ENCODE peak calls at places on chromosomes 11 and 22, in nine cellular contexts. P, U, A, O, E, W, H, I and S are unnamed samples.

GRCh38 chr11:107545101-107545514 is 20.4 kb downstream of the ALKBH8 start:
- DNase-seq in P (no peak), U (peak), A (no peak), O (no peak), E (peak), W (no peak), H (no peak), I (no peak), S (no peak)

GRCh38 chr11:290621-291231 is 1.8 kb downstream of the PGGHG start:
- DNase-seq in P (peak), U (no peak), A (peak), O (no peak), E (no peak), W (peak), H (no peak), I (no peak), S (no peak)

GRCh38 chr11:76640540-76640939 is 30.0 kb downstream of the LRRC32 start:
- DNase-seq in P (peak), U (no peak), A (no peak), O (no peak), E (no peak), W (no peak), H (no peak), I (no peak), S (no peak)

GRCh38 chr11:113519989-113520613 is 44.9 kb upstream of the DRD2 start:
- DNase-seq in P (peak), U (no peak), A (no peak), O (no peak), E (no peak), W (no peak), H (no peak), I (no peak), S (no peak)

GRCh38 chr11:39247570-39248137 is 2211.8 kb downstream of the LRRC4C start:
- DNase-seq in P (no peak), U (no peak), A (no peak), O (no peak), E (no peak), W (no peak), H (no peak), I (no peak), S (no peak)

GRCh38 chr22:22210375-22210774 is 34.2 kb upstream of the VPREB1 start:
- DNase-seq in P (no peak), U (peak), A (peak), O (no peak), E (peak), W (no peak), H (no peak), I (no peak), S (no peak)

GRCh38 chr11:41377709-41378394 is 81.6 kb downstream of the LRRC4C start:
- DNase-seq in P (no peak), U (no peak), A (no peak), O (no peak), E (no peak), W (no peak), H (no peak), I (no peak), S (no peak)

GRCh38 chr22:36056980-36057379 is 28.4 kb upstream of the RBFOX2 start:
- DNase-seq in P (no peak), U (no peak), A (no peak), O (no peak), E (peak), W (no peak), H (no peak), I (no peak), S (no peak)

GRCh38 chr11:79440451-79441158 is at the start of gene TENM4:
- DNase-seq in P (peak), U (no peak), A (peak), O (peak), E (peak), W (peak), H (peak), I (peak), S (peak)

GRCh38 chr22:21449531-21450319 is 17.5 kb upstream of the TMEM191C start:
- DNase-seq in P (peak), U (no peak), A (peak), O (peak), E (peak), W (no peak), H (peak), I (peak), S (peak)

GRCh38 chr11:112016765-112017356 is 8.3 kb upstream of the DLAT start:
- DNase-seq in P (no peak), U (no peak), A (no peak), O (no peak), E (peak), W (no peak), H (no peak), I (no peak), S (no peak)

GRCh38 chr22:46293591-46294260 is 2.9 kb upstream of the GTSE1 start:
- DNase-seq in P (no peak), U (no peak), A (no peak), O (no peak), E (peak), W (peak), H (peak), I (no peak), S (no peak)

GRCh38 chr22:22161924-22162851 is 82.4 kb upstream of the VPREB1 start:
- DNase-seq in P (no peak), U (no peak), A (no peak), O (no peak), E (no peak), W (peak), H (no peak), I (no peak), S (no peak)

GRCh38 chr22:43931771-43932170 is 8.2 kb downstream of the PNPLA3 start:
- DNase-seq in P (no peak), U (no peak), A (no peak), O (no peak), E (no peak), W (no peak), H (no peak), I (no peak), S (no peak)

GRCh38 chr11:36432747-36433146 is 77.3 kb downstream of the TRAF6 start:
- DNase-seq in P (no peak), U (no peak), A (no peak), O (no peak), E (no peak), W (no peak), H (no peak), I (no peak), S (no peak)

GRCh38 chr11:55607545-55607944 is at the start of gene OR4C11:
- DNase-seq in P (no peak), U (no peak), A (no peak), O (no peak), E (no peak), W (no peak), H (no peak), I (no peak), S (no peak)

GRCh38 chr22:17232406-17232805 is 13.2 kb upstream of the ADA2 start:
- DNase-seq in P (no peak), U (no peak), A (peak), O (no peak), E (no peak), W (no peak), H (no peak), I (no peak), S (no peak)

GRCh38 chr11:122104381-122104780 is 11.6 kb downstream of the BLID start:
- DNase-seq in P (no peak), U (no peak), A (no peak), O (no peak), E (no peak), W (no peak), H (no peak), I (no peak), S (no peak)

GRCh38 chr11:42232655-42233054 is 773.2 kb upstream of the LRRC4C start:
- DNase-seq in P (no peak), U (no peak), A (no peak), O (no peak), E (no peak), W (no peak), H (no peak), I (no peak), S (no peak)

GRCh38 chr11:103051986-103052385 is 40.0 kb downstream of the DCUN1D5 start:
- DNase-seq in P (no peak), U (no peak), A (no peak), O (no peak), E (peak), W (no peak), H (no peak), I (no peak), S (no peak)

GRCh38 chr11:12689029-12689755 is 15.0 kb downstream of the TEAD1 start:
- DNase-seq in P (no peak), U (no peak), A (no peak), O (no peak), E (no peak), W (no peak), H (no peak), I (no peak), S (no peak)

GRCh38 chr11:116641561-116642045 is 131.2 kb downstream of the BUD13 start:
- DNase-seq in P (peak), U (peak), A (peak), O (peak), E (no peak), W (peak), H (peak), I (peak), S (no peak)

GRCh38 chr22:37383342-37383741 is 43.9 kb downstream of the ELFN2 start:
- DNase-seq in P (no peak), U (no peak), A (no peak), O (no peak), E (peak), W (no peak), H (no peak), I (no peak), S (no peak)

GRCh38 chr11:19055016-19055415 is 5.5 kb downstream of the MRGPRX2 start:
- DNase-seq in P (no peak), U (no peak), A (no peak), O (no peak), E (no peak), W (no peak), H (no peak), I (no peak), S (no peak)

GRCh38 chr11:5071815-5072214 is 2.4 kb downstream of the OR52E1 start:
- DNase-seq in P (no peak), U (no peak), A (no peak), O (no peak), E (no peak), W (no peak), H (no peak), I (no peak), S (no peak)

GRCh38 chr11:134047586-134047999 is 21.3 kb upstream of the JAM3 start:
- DNase-seq in P (peak), U (no peak), A (no peak), O (no peak), E (peak), W (peak), H (peak), I (no peak), S (no peak)

GRCh38 chr22:23536821-23537345 is 43.2 kb downstream of the IGLL1 start:
- DNase-seq in P (peak), U (no peak), A (no peak), O (no peak), E (no peak), W (no peak), H (no peak), I (no peak), S (no peak)

GRCh38 chr11:64230985-64231365 is 627 bp downstream of the DNAJC4 start:
- DNase-seq in P (no peak), U (no peak), A (no peak), O (no peak), E (no peak), W (no peak), H (no peak), I (no peak), S (no peak)

GRCh38 chr11:18802381-18803257 is 11.0 kb upstream of the PTPN5 start:
- DNase-seq in P (no peak), U (peak), A (no peak), O (peak), E (peak), W (peak), H (peak), I (peak), S (no peak)

GRCh38 chr11:69121021-69121420 is 34.7 kb upstream of the SMIM38 start:
- DNase-seq in P (no peak), U (no peak), A (peak), O (no peak), E (no peak), W (no peak), H (no peak), I (no peak), S (no peak)

GRCh38 chr11:68751331-68751856 is at the start of gene TESMIN:
- DNase-seq in P (peak), U (peak), A (peak), O (peak), E (peak), W (peak), H (peak), I (peak), S (peak)

GRCh38 chr11:77561257-77561656 is 28.5 kb upstream of the AQP11 start:
- DNase-seq in P (no peak), U (no peak), A (no peak), O (no peak), E (no peak), W (no peak), H (no peak), I (no peak), S (no peak)

GRCh38 chr22:26561756-26562417 is 28.0 kb downstream of the TPST2 start:
- DNase-seq in P (no peak), U (no peak), A (no peak), O (peak), E (no peak), W (no peak), H (peak), I (no peak), S (no peak)

GRCh38 chr11:10484461-10485180 is 29.6 kb downstream of the AMPD3 start:
- DNase-seq in P (peak), U (no peak), A (no peak), O (no peak), E (no peak), W (no peak), H (no peak), I (no peak), S (peak)

GRCh38 chr11:62223095-62223494 is 14.6 kb downstream of the SCGB2A1 start:
- DNase-seq in P (no peak), U (no peak), A (no peak), O (no peak), E (no peak), W (no peak), H (no peak), I (no peak), S (no peak)

GRCh38 chr11:38169286-38169685 is 1571.2 kb upstream of the RAG2 start:
- DNase-seq in P (no peak), U (no peak), A (no peak), O (no peak), E (peak), W (no peak), H (no peak), I (no peak), S (no peak)

GRCh38 chr11:128603752-128604472 is 16.6 kb upstream of the ETS1 start:
- DNase-seq in P (no peak), U (no peak), A (no peak), O (no peak), E (no peak), W (no peak), H (no peak), I (no peak), S (no peak)
- TF ChIP-seq CTCF in P (no peak), U (no peak), A (peak), O (no peak), E (peak), W (no peak), H (peak), I (no peak), S (no peak)

GRCh38 chr11:130171534-130171933 is 12.0 kb downstream of the ST14 start:
- DNase-seq in P (no peak), U (no peak), A (no peak), O (no peak), E (no peak), W (no peak), H (no peak), I (no peak), S (no peak)
- TF ChIP-seq CTCF in P (no peak), U (no peak), A (no peak), O (no peak), E (no peak), W (no peak), H (no peak), I (no peak), S (no peak)

GRCh38 chr11:15159085-15159484 is 44.4 kb downstream of the INSC start:
- DNase-seq in P (no peak), U (peak), A (no peak), O (no peak), E (peak), W (no peak), H (no peak), I (no peak), S (no peak)
- TF ChIP-seq CTCF in P (no peak), U (peak), A (peak), O (no peak), E (peak), W (peak), H (peak), I (peak), S (peak)

GRCh38 chr11:119990306-119991021 is 147.4 kb downstream of the TRIM29 start:
- DNase-seq in P (no peak), U (no peak), A (no peak), O (peak), E (no peak), W (no peak), H (peak), I (no peak), S (no peak)

GRCh38 chr11:119993732-119994131 is 144.2 kb downstream of the TRIM29 start:
- DNase-seq in P (peak), U (no peak), A (no peak), O (peak), E (no peak), W (peak), H (no peak), I (no peak), S (no peak)

GRCh38 chr11:119991022-119991404 is 146.9 kb downstream of the TRIM29 start:
- DNase-seq in P (no peak), U (no peak), A (no peak), O (no peak), E (no peak), W (no peak), H (no peak), I (no peak), S (no peak)

GRCh38 chr11:119992171-119993051 is 145.5 kb downstream of the TRIM29 start:
- DNase-seq in P (no peak), U (no peak), A (peak), O (no peak), E (no peak), W (no peak), H (no peak), I (no peak), S (no peak)

GRCh38 chr11:119991669-119992068 is 146.2 kb downstream of the TRIM29 start:
- DNase-seq in P (no peak), U (no peak), A (peak), O (no peak), E (no peak), W (no peak), H (no peak), I (no peak), S (no peak)
- TF ChIP-seq CTCF in P (no peak), U (no peak), A (no peak), O (no peak), E (no peak), W (no peak), H (no peak), I (no peak), S (no peak)

GRCh38 chr11:101008961-101009684 is 120.5 kb downstream of the PGR start:
- DNase-seq in P (no peak), U (no peak), A (no peak), O (no peak), E (no peak), W (no peak), H (no peak), I (no peak), S (no peak)

GRCh38 chr11:100999756-101000155 is 129.9 kb downstream of the PGR start:
- DNase-seq in P (no peak), U (no peak), A (no peak), O (no peak), E (no peak), W (no peak), H (no peak), I (no peak), S (no peak)

DNA sequence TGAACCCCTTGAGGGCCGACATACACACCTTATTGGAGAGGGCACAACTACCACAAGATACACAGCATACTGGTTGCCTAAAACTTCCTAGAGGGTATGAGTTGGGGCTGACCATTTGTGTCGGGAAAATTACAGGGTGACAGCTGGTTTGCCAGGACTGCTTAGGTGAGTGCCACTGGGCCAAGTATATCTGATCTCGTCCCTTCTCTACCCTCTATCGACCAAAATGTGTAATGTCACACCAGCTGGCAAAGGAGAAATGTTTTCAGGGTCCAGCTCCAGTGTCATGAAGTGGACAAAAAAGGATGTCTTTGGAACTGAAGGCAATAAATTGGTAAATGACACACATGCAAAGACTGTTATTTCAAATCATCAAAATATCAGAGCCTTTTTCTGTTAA is 126.1 kb downstream of the PGR start:
- DNase-seq in P (no peak), U (peak), A (no peak), O (no peak), E (no peak), W (no peak), H (no peak), I (no peak), S (no peak)
- TF ChIP-seq CTCF in P (no peak), U (peak), A (no peak), O (no peak), E (no peak), W (no peak), H (no peak), I (no peak), S (peak)

DNA sequence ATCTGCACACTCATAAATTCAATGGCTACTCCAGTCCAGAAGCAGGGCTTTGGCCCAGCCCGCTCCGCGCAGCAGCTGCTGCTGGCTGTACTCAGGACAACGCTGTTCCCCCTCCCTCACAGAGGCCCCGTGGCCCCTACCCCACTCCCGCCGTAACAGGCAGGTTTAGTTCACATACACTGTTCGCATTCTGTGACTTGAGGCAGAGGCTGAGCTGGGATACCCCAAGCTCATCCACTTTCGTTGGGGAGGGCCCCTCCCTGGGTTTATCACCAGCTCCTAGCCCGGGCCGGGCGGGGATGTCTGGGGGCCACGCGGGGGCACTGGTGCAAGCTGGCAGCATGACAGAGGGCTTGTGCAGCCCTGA is 52.4 kb downstream of the SYT13 start:
- DNase-seq in P (no peak), U (no peak), A (no peak), O (no peak), E (no peak), W (no peak), H (no peak), I (no peak), S (no peak)
- TF ChIP-seq CTCF in P (no peak), U (no peak), A (no peak), O (no peak), E (no peak), W (no peak), H (no peak), I (peak), S (peak)

DNA sequence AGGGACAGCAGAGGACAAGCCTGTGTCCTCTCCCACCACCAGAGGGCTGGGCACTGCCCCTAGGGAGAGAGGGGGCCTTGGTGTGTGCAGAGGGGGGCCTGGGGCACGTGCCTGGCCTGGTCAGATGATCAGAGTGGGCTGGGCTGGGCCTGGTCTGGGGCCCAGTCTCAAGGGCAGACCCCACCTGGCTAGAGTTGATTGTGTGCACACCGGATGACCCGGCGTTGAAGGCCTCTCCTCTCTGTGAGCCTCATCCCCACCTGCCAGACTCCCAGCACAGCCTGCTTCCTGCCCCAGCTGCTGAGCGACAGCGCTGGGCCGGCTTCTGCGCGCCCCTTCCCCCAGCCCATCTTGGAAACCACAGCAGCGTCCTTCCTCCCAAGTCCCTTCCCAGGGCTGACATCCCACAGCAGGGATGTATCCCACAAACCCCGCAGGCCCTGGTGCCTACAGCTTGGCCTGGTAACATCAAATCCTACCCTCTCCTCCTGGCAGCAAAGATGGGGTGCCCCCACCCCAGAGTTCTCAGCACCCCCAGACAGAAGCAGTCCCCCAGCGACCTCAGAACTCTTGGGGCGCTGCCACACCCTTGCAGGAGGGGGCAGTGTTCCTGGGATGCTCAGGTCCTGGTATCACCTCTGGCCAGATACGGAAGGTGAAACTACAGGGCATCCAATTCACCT is 11.1 kb upstream of the TSSC4 start:
- DNase-seq in P (no peak), U (no peak), A (peak), O (no peak), E (no peak), W (no peak), H (no peak), I (no peak), S (no peak)
- TF ChIP-seq CTCF in P (no peak), U (peak), A (no peak), O (no peak), E (no peak), W (no peak), H (peak), I (peak), S (peak)